ENCODE peak calls at places on chromosomes 2 and 18, in ten cellular contexts. H is gastrocnemius medialis, K is A549, P is right lobe of liver, L is NB4, A is body of pancreas, N is K562, S is IMR-90, O is Peyer's patch, Y is H1. I is an unnamed sample.

GRCh38 chr2:234146087-234146826 is 95.8 kb downstream of the SPP2 start:
- DNase-seq in S (peak; percentile 86), H (no peak), O (no peak), P (no peak), K (peak; percentile 36), L (no peak), N (no peak), Y (no peak), A (no peak), I (peak; percentile 69)

GRCh38 chr2:178943745-178944144 is 106.2 kb downstream of the CCDC141 start:
- DNase-seq in P (no peak), N (no peak), L (no peak), O (no peak), K (no peak), A (no peak), S (no peak), H (no peak), Y (no peak), I (no peak)

GRCh38 chr2:84959494-84960156 is 11.3 kb upstream of the KCMF1 start:
- DNase-seq in N (no peak), A (peak; percentile 85), L (no peak), O (no peak), S (peak; percentile 64), K (peak; percentile 64), P (no peak), Y (peak; percentile 66), H (no peak), I (no peak)

GRCh38 chr2:44009136-44009744 is 13.5 kb upstream of the LRPPRC start:
- DNase-seq in L (no peak), H (no peak), P (no peak), A (no peak), S (no peak), K (no peak), N (no peak), Y (no peak), O (no peak), I (no peak)

GRCh38 chr18:41818381-41819355 is 136.4 kb upstream of the PIK3C3 start:
- DNase-seq in N (no peak), O (no peak), A (no peak), P (no peak), H (no peak), L (peak; percentile 72), K (no peak), Y (no peak), S (no peak), I (no peak)

GRCh38 chr2:161946489-161947107 is 127.4 kb downstream of the DPP4 start:
- DNase-seq in N (no peak), H (no peak), K (peak; percentile 12), Y (no peak), S (peak; percentile 28), A (no peak), O (no peak), L (peak; percentile 39), P (no peak), I (no peak)

GRCh38 chr2:182240862-182241371 is 185.9 kb downstream of the PDE1A start:
- DNase-seq in S (peak; percentile 27), L (peak; percentile 44), A (peak; percentile 71), Y (no peak), K (peak; percentile 43), P (peak; percentile 45), H (no peak), O (peak; percentile 63), N (no peak), I (no peak)

GRCh38 chr2:8123464-8123863 is 558.4 kb upstream of the ID2 start:
- DNase-seq in N (no peak), Y (no peak), O (no peak), H (no peak), L (no peak), P (no peak), A (no peak), S (no peak), K (no peak), I (no peak)

DNA sequence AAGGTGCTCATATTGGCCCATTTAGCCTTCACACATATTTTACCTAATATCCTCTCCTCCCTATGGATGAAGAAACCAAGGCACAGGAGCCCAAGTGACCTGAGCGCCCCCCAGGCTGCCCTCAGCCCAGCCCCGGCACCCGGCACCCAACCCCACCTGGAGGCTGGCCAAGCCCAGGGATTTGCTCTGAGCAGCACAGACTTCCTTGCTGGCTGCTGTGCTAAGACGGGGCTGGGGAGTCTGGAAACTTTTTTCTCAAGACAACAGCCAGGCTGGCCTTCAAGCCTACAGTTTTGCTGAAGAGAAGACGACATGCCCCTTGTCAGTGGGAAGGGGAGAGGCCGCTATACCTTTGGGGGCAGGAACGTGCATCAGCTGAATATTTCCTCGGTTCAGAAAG is 52.7 kb upstream of the LAMA1 start:
- DNase-seq in S (no peak), P (peak; percentile 36), H (no peak), Y (no peak), K (no peak), N (no peak), O (no peak), L (no peak), A (no peak), I (no peak)
- TF ChIP-seq POLR2A in S (no peak), P (no peak), H (no peak), Y (no peak), K (no peak), N (no peak), O (no peak), L (no peak), A (no peak), I (no peak)

GRCh38 chr2:136117909-136118818 is at the start of gene CXCR4:
- DNase-seq in H (peak; percentile 28), N (peak; percentile 80), P (peak; percentile 78), K (peak; percentile 47), S (peak; percentile 2), O (peak; percentile 96), L (peak; percentile 87), Y (peak; percentile 93), A (peak; percentile 59), I (no peak)

GRCh38 chr2:136119717-136120675 is 2.0 kb upstream of the CXCR4 start:
- DNase-seq in N (no peak), S (no peak), L (no peak), K (no peak), P (no peak), H (no peak), Y (no peak), O (no peak), A (no peak), I (no peak)

GRCh38 chr2:136122654-136123053 is 4.7 kb upstream of the CXCR4 start:
- DNase-seq in S (no peak), K (no peak), N (no peak), Y (no peak), H (no peak), A (no peak), O (no peak), P (no peak), L (peak; percentile 77), I (no peak)

GRCh38 chr2:136118819-136119716 is 1.1 kb upstream of the CXCR4 start:
- DNase-seq in K (no peak), H (peak; percentile 43), P (peak; percentile 70), O (peak; percentile 97), S (no peak), L (peak; percentile 85), N (peak; percentile 51), A (peak; percentile 46), Y (peak; percentile 64), I (no peak)

DNA sequence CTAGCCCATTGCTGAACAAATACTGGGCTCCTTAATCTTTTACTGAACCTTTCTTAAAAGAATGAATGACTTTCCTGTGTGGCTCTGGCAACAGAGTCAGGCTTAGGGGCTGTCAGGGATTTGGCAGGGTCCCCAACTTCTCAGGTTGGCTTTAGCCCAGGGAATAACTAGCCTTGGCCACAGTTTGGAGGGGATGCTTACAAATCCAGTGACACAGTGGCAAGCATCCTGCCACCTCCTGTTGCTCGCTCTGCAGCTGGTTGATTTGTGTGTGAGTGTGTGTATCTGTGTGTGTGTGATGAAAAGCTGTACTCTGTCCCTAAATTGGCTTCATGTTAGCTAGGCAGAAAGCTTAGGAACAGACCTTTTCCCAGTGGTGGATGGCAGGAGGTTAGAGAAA is 3.6 kb upstream of the CXCR4 start:
- DNase-seq in L (no peak), O (no peak), K (no peak), A (no peak), Y (no peak), S (no peak), P (no peak), N (no peak), H (no peak), I (no peak)
- TF ChIP-seq POLR2A in L (no peak), O (no peak), K (no peak), A (no peak), Y (no peak), S (no peak), P (no peak), N (no peak), H (no peak), I (no peak)

GRCh38 chr2:191012845-191013616 is 940 bp downstream of the STAT1 start:
- DNase-seq in Y (no peak), K (no peak), O (no peak), A (no peak), H (no peak), N (no peak), S (peak; percentile 30), L (peak; percentile 72), P (no peak), I (no peak)

GRCh38 chr2:191014653-191015020 is 666 bp upstream of the STAT1 start:
- DNase-seq in S (no peak), N (no peak), Y (no peak), H (no peak), L (no peak), A (no peak), K (no peak), O (no peak), P (no peak), I (no peak)

GRCh38 chr2:191013617-191013875 is 425 bp downstream of the STAT1 start:
- DNase-seq in H (no peak), S (no peak), K (no peak), L (no peak), A (peak; percentile 28), P (no peak), N (no peak), O (no peak), Y (no peak), I (no peak)

GRCh38 chr2:191015229-191015628 is 1.3 kb upstream of the STAT1 start:
- DNase-seq in L (no peak), S (no peak), Y (no peak), P (no peak), O (no peak), N (no peak), H (no peak), K (no peak), A (no peak), I (no peak)

GRCh38 chr2:191013876-191014652 is at the start of gene STAT1:
- DNase-seq in L (peak; percentile 97), S (peak; percentile 93), P (peak; percentile 95), O (peak; percentile 96), Y (peak; percentile 99), N (peak; percentile 93), H (peak; percentile 88), A (peak; percentile 95), K (peak; percentile 90), I (peak; percentile 84)
- TF ChIP-seq POLR2A in L (peak; percentile 91), S (peak; percentile 96), P (peak; percentile 99), O (peak; percentile 92), Y (peak; percentile 86), N (peak; percentile 83), H (peak; percentile 89), A (peak; percentile 91), K (peak; percentile 88), I (peak; percentile 89)

GRCh38 chr18:3084206-3084605 is 71.3 kb upstream of the LPIN2 start:
- DNase-seq in N (no peak), L (no peak), Y (no peak), S (no peak), P (no peak), H (no peak), A (no peak), K (no peak), O (no peak), I (no peak)

GRCh38 chr18:3086865-3087264 is 73.9 kb upstream of the LPIN2 start:
- DNase-seq in P (no peak), K (no peak), N (no peak), L (no peak), H (no peak), A (no peak), S (no peak), O (no peak), Y (no peak), I (no peak)

GRCh38 chr18:3089579-3089978 is 76.6 kb upstream of the LPIN2 start:
- DNase-seq in L (no peak), N (no peak), P (no peak), A (no peak), Y (no peak), H (no peak), O (no peak), S (no peak), K (no peak), I (no peak)

GRCh38 chr18:3088444-3088843 is 75.5 kb upstream of the LPIN2 start:
- DNase-seq in Y (no peak), O (no peak), K (no peak), P (no peak), N (no peak), A (no peak), H (no peak), S (no peak), L (no peak), I (no peak)

GRCh38 chr18:3088044-3088443 is 75.1 kb upstream of the LPIN2 start:
- DNase-seq in S (no peak), K (no peak), Y (no peak), P (no peak), H (no peak), A (no peak), N (no peak), L (no peak), O (no peak), I (no peak)
- TF ChIP-seq POLR2A in S (no peak), K (no peak), Y (no peak), P (no peak), H (no peak), A (no peak), N (no peak), L (no peak), O (no peak), I (no peak)